ENCODE peak calls at places on chromosomes 2 and 18, in six cellular contexts. Z, E, M, O, J and L are unnamed samples.

GRCh38 chr2:55160422-55160821 is 71.7 kb downstream of the CLHC1 start:
- DNase-seq in Z (peak), E (no peak), M (no peak), O (no peak), J (no peak), L (no peak)

GRCh38 chr2:149486664-149487063 is 100.9 kb downstream of the MMADHC start:
- DNase-seq in Z (no peak), E (no peak), M (no peak), O (no peak), J (no peak), L (no peak)

GRCh38 chr2:121686218-121686617 is 37.0 kb upstream of the CLASP1 start:
- DNase-seq in Z (no peak), E (no peak), M (no peak), O (no peak), J (no peak), L (no peak)

GRCh38 chr2:45649855-45650806 is 1.3 kb upstream of the PRKCE start:
- DNase-seq in Z (no peak), E (peak), M (peak), O (peak), J (peak), L (peak)

GRCh38 chr18:49613741-49614151 is 51.9 kb downstream of the LIPG start:
- DNase-seq in Z (no peak), E (peak), M (no peak), O (no peak), J (no peak), L (no peak)

GRCh38 chr2:121699421-121700328 is 37.0 kb downstream of the NIFK start:
- DNase-seq in Z (no peak), E (no peak), M (peak), O (no peak), J (no peak), L (peak)

GRCh38 chr2:173884403-173884802 is 80.8 kb downstream of the SP3 start:
- DNase-seq in Z (no peak), E (peak), M (peak), O (no peak), J (peak), L (peak)

GRCh38 chr2:42792583-42793313 is at the start of gene HAAO:
- DNase-seq in Z (no peak), E (peak), M (no peak), O (no peak), J (no peak), L (peak)

GRCh38 chr2:11097038-11097720 is 58.1 kb upstream of the SLC66A3 start:
- DNase-seq in Z (no peak), E (no peak), M (peak), O (no peak), J (no peak), L (peak)

GRCh38 chr2:118403658-118404451 is 315.6 kb downstream of the INSIG2 start:
- DNase-seq in Z (no peak), E (no peak), M (no peak), O (no peak), J (no peak), L (no peak)

GRCh38 chr2:159639071-159639470 is 22.7 kb upstream of the BAZ2B start:
- DNase-seq in Z (no peak), E (no peak), M (no peak), O (no peak), J (no peak), L (no peak)

GRCh38 chr2:157751462-157752058 is 122.9 kb upstream of the ACVR1C start:
- DNase-seq in Z (no peak), E (peak), M (peak), O (no peak), J (peak), L (peak)